ENCODE peak calls at places on chromosomes 1 and 21, in six cellular contexts. J, S, F, N, L and U are unnamed samples.

GRCh38 chr1:115874929-115875328 is 34.0 kb upstream of the NHLH2 start:
- DNase-seq in J (no peak), S (no peak), F (no peak), N (no peak), L (no peak), U (no peak)

GRCh38 chr1:207831517-207832327 is 79.2 kb downstream of the CD34 start:
- DNase-seq in J (no peak), S (no peak), F (no peak), N (no peak), L (peak), U (no peak)

GRCh38 chr1:21670059-21670881 is 1.1 kb upstream of the RAP1GAP start:
- DNase-seq in J (no peak), S (no peak), F (no peak), N (no peak), L (no peak), U (no peak)

GRCh38 chr1:167159782-167160181 is 60.9 kb upstream of the POU2F1 start:
- DNase-seq in J (no peak), S (no peak), F (no peak), N (no peak), L (no peak), U (no peak)

GRCh38 chr1:24896596-24897262 is 33.3 kb downstream of the RUNX3 start:
- DNase-seq in J (no peak), S (no peak), F (no peak), N (no peak), L (no peak), U (no peak)

GRCh38 chr21:41816583-41817165 is 49.8 kb upstream of the RIPK4 start:
- DNase-seq in J (peak), S (no peak), F (peak), N (peak), L (peak), U (peak)

GRCh38 chr1:111483166-111483565 is 9.4 kb downstream of the C1orf162 start:
- DNase-seq in J (no peak), S (no peak), F (no peak), N (no peak), L (no peak), U (no peak)

GRCh38 chr1:188988589-188988988 is 1489.1 kb downstream of the BRINP3 start:
- DNase-seq in J (no peak), S (no peak), F (no peak), N (no peak), L (no peak), U (no peak)

GRCh38 chr21:41016472-41016871 is 151.5 kb upstream of the BACE2 start:
- DNase-seq in J (no peak), S (no peak), F (no peak), N (no peak), L (no peak), U (no peak)

GRCh38 chr1:169858467-169858866 is 35.2 kb downstream of the SCYL3 start:
- DNase-seq in J (no peak), S (no peak), F (no peak), N (no peak), L (peak), U (no peak)